ENCODE peak calls at places on chromosome 13, in seven cellular contexts. R is thoracic aorta, M is ascending aorta, K is neuronal stem cell, I is AG04450, F is aorta, X is IMR-90. L is an unnamed sample.

GRCh38 chr13:43986395-43986794 is 106.7 kb downstream of the LACC1 start:
- DNase-seq in R (no peak), M (no peak), K (no peak), I (no peak), F (no peak), X (no peak), L (no peak)

GRCh38 chr13:108086678-108087077 is 128.7 kb downstream of the LIG4 start:
- DNase-seq in R (no peak), M (no peak), K (no peak), I (peak; percentile 4), F (no peak), X (peak; percentile 46), L (no peak)

GRCh38 chr13:26494591-26494990 is 62.9 kb upstream of the WASF3 start:
- DNase-seq in R (no peak), M (no peak), K (no peak), I (no peak), F (no peak), X (no peak), L (no peak)

GRCh38 chr13:45833663-45834062 is 17.9 kb downstream of the SIAH3 start:
- DNase-seq in R (no peak), M (peak; percentile 61), K (no peak), I (no peak), F (no peak), X (peak; percentile 7), L (peak; percentile 43)

GRCh38 chr13:44155422-44156293 is 218.0 kb upstream of the SERP2 start:
- DNase-seq in R (peak; percentile 18), M (peak; percentile 82), K (no peak), I (no peak), F (no peak), X (peak; percentile 45), L (peak; percentile 62)

GRCh38 chr13:67224148-67224846 is 5.8 kb downstream of the PCDH9 start:
- DNase-seq in R (peak; percentile 33), M (peak; percentile 76), K (peak; percentile 56), I (peak; percentile 68), F (peak; percentile 90), X (peak; percentile 82), L (peak; percentile 71)

GRCh38 chr13:106177146-106177545 is 358.3 kb downstream of the EFNB2 start:
- DNase-seq in R (no peak), M (no peak), K (no peak), I (no peak), F (no peak), X (no peak), L (no peak)

GRCh38 chr13:83503424-83503823 is 378.9 kb downstream of the SLITRK1 start:
- DNase-seq in R (no peak), M (no peak), K (no peak), I (no peak), F (no peak), X (peak; percentile 7), L (no peak)

GRCh38 chr13:52085416-52085815 is 43.5 kb downstream of the NEK5 start:
- DNase-seq in R (no peak), M (no peak), K (no peak), I (peak; percentile 72), F (no peak), X (peak; percentile 86), L (no peak)

GRCh38 chr13:32947411-32947810 is 68.8 kb upstream of the KL start:
- DNase-seq in R (no peak), M (no peak), K (no peak), I (no peak), F (no peak), X (no peak), L (no peak)

GRCh38 chr13:41791056-41791455 is 169.9 kb downstream of the VWA8 start:
- DNase-seq in R (no peak), M (no peak), K (no peak), I (no peak), F (no peak), X (peak; percentile 24), L (no peak)

GRCh38 chr13:37065893-37066526 is 6.5 kb upstream of the SUPT20H start:
- DNase-seq in R (no peak), M (no peak), K (no peak), I (no peak), F (no peak), X (no peak), L (no peak)

GRCh38 chr13:103758222-103758621 is 692.0 kb upstream of the SLC10A2 start:
- DNase-seq in R (no peak), M (no peak), K (no peak), I (no peak), F (no peak), X (no peak), L (no peak)

GRCh38 chr13:98004107-98004506 is 50.6 kb downstream of the IPO5 start:
- DNase-seq in R (no peak), M (no peak), K (no peak), I (peak; percentile 84), F (no peak), X (peak; percentile 94), L (no peak)

GRCh38 chr13:40193290-40194203 is 472.9 kb downstream of the FOXO1 start:
- DNase-seq in R (peak; percentile 40), M (peak; percentile 88), K (no peak), I (no peak), F (no peak), X (no peak), L (peak; percentile 51)

GRCh38 chr13:59012731-59013130 is 1151.0 kb downstream of the DIAPH3 start:
- DNase-seq in R (no peak), M (no peak), K (no peak), I (no peak), F (no peak), X (no peak), L (no peak)

GRCh38 chr13:42753697-42754096 is 27.7 kb upstream of the FAM216B start:
- DNase-seq in R (no peak), M (no peak), K (no peak), I (no peak), F (no peak), X (no peak), L (no peak)

GRCh38 chr13:91986771-91987515 is 588.5 kb downstream of the GPC5 start:
- DNase-seq in R (no peak), M (no peak), K (no peak), I (no peak), F (no peak), X (no peak), L (no peak)

GRCh38 chr13:45441633-45442032 is 23.1 kb upstream of the COG3 start:
- DNase-seq in R (no peak), M (peak; percentile 2), K (no peak), I (no peak), F (no peak), X (peak; percentile 10), L (no peak)

GRCh38 chr13:63605403-63605802 is 2189.8 kb upstream of the PCDH20 start:
- DNase-seq in R (no peak), M (no peak), K (no peak), I (no peak), F (no peak), X (no peak), L (no peak)

GRCh38 chr13:59399513-59399912 is 764.2 kb downstream of the DIAPH3 start:
- DNase-seq in R (no peak), M (no peak), K (no peak), I (no peak), F (no peak), X (no peak), L (no peak)

DNA sequence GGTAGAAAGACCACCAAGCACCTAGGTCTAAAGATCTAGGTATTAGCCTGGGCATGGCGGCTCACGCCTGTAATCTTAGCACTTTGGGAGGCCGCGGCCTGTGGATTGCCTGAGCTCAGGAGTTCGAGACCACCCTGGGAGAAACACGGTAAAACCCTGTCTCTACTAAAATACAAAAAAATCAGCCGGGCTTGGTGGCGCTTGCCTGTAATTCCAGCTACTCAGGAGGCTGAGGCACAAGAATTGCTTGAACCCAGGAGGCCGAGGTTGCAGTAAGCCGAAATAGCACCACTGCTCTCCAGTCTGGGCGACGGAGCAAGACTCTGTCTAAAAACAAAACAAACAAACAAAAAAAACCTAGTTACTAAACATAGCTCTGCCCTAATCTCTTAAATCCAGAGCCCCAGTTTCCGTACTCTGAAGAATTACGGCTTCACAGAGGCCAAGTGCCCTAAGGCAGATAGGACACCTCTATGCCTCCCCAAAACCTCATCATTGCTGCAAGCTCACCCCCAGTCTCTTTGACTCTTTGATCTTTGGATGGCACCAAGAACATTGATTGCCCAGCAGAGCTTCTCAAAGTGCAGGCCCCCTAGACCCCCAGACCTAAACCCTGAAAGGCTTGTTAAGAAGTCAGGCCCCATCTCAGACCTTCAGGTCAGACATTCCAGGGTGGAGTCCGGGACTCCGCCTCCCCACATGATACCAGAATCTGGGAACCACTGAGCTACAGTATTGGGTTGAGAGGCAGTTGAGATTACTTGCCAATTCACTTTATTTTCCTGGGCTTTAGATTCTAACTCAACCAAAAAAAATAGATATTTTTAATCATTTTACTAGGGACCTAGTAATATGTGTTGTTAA is 2.8 kb downstream of the COL4A2 start:
- DNase-seq in R (no peak), M (peak; percentile 59), K (no peak), I (no peak), F (no peak), X (no peak), L (no peak)
- H3K27me3 ChIP-seq in R (no peaks in the 10 kb centered on the region), M (no peaks in the 10 kb centered on the region), K (no peaks in the 10 kb centered on the region), I (no peaks in the 10 kb centered on the region), F (no peaks in the 10 kb centered on the region), X (no peaks in the 10 kb centered on the region), L (no peaks in the 10 kb centered on the region)

DNA sequence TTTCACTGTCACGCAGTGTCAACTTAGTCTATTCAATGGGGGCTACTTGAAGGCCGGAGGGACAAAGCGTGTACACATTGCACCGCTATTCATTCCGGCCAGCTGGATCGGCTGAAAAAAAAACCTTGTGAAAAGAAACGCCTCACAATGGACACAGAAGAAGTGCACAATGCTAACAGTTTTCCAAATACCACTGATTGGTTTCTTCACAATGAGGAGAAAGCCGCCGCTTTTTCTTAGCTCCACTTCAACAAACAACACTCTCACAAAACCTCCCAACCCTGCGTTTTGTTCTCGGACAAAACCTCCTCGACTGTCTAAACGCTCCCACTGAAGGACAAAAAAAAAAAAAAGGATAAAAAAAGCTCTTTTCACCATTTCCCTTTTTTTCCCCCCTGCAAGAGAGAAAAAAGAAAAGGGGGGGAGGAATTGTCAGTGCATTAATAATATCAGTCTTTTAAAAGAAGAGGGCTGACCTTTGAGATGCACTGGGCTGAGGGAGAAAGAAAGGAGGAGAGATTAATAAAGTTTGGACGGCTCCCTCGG is 5.4 kb downstream of the SOX21 start:
- DNase-seq in R (no peak), M (no peak), K (peak; percentile 97), I (no peak), F (no peak), X (no peak), L (no peak)
- H3K27me3 ChIP-seq in R (peaks cover 37% of the 10 kb centered on the region), M (peaks cover 26% of the 10 kb centered on the region), K (no peaks in the 10 kb centered on the region), I (peaks cover 85% of the 10 kb centered on the region), F (no peaks in the 10 kb centered on the region), X (peaks cover 93% of the 10 kb centered on the region), L (peaks cover 99% of the 10 kb centered on the region)

DNA sequence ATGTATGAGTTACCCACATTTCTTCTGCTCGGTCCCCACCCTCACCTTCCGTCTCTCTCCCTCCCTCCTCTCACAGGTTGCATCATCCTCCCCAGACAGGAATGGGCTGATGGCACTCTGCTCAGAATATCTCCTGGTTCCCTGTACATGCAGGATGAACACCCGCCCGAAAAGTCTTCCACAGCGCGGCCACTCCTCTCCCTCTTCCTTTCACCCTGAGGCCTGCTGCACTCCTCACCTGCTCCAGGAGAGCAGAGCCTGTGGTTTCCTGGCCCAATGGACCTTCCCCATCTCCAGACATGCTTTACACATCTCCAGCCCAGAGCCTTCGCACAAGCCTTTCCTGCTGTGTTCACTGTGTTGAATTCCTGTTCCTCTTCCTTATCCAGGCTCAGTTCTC is 40.9 kb downstream of the GSX1 start:
- DNase-seq in R (no peak), M (no peak), K (no peak), I (no peak), F (no peak), X (no peak), L (no peak)
- H3K27me3 ChIP-seq in R (no peaks in the 10 kb centered on the region), M (no peaks in the 10 kb centered on the region), K (peaks cover 51% of the 10 kb centered on the region), I (peaks cover 7% of the 10 kb centered on the region), F (no peaks in the 10 kb centered on the region), X (peaks cover 4% of the 10 kb centered on the region), L (peaks cover 81% of the 10 kb centered on the region)

GRCh38 chr13:20137875-20138274 is 23.0 kb downstream of the GJA3 start:
- DNase-seq in R (no peak), M (no peak), K (no peak), I (no peak), F (no peak), X (no peak), L (no peak)
- H3K27me3 ChIP-seq in R (peaks cover 20% of the 10 kb centered on the region), M (peaks cover 9% of the 10 kb centered on the region), K (peaks cover 36% of the 10 kb centered on the region), I (peaks cover 22% of the 10 kb centered on the region), F (no peaks in the 10 kb centered on the region), X (peaks cover 14% of the 10 kb centered on the region), L (no peaks in the 10 kb centered on the region)